ENCODE peak calls at places on chromosomes 6 and 20, in five cellular contexts. Q, K, C, T and U are unnamed samples. For H3K4me1, the result is how much of the 10 kb centered on the place peaks cover.

GRCh38 chr20:2507464-2507863 is 1.3 kb downstream of the ZNF343 start:
- DNase-seq in T (peak), Q (no peak), C (no peak), K (no peak), U (no peak)

GRCh38 chr20:51447765-51448148 is 94.8 kb downstream of the NFATC2 start:
- DNase-seq in Q (no peak), K (no peak), C (no peak), T (no peak), U (no peak)

GRCh38 chr6:82331031-82331773 is 32.4 kb upstream of the TPBG start:
- DNase-seq in C (peak), Q (no peak), T (peak), K (no peak), U (peak)

GRCh38 chr6:161677188-161677587 is 403.3 kb upstream of the AGPAT4 start:
- DNase-seq in K (no peak), Q (no peak), C (no peak), T (no peak), U (no peak)

GRCh38 chr6:131182991-131183425 is 47.7 kb downstream of the AKAP7 start:
- DNase-seq in Q (no peak), T (peak), C (no peak), K (peak), U (peak)

GRCh38 chr6:21348462-21349195 is 244.9 kb upstream of the SOX4 start:
- DNase-seq in K (peak), C (peak), Q (no peak), T (peak), U (peak)

GRCh38 chr6:33696538-33697518 is 14.7 kb downstream of the UQCC2 start:
- DNase-seq in K (peak), C (peak), Q (no peak), T (peak), U (peak)

GRCh38 chr6:135109761-135110160 is 55.1 kb upstream of the HBS1L start:
- DNase-seq in Q (no peak), T (no peak), K (no peak), C (no peak), U (no peak)

GRCh38 chr6:96162711-96163120 is 146.9 kb downstream of the FUT9 start:
- DNase-seq in C (peak), T (no peak), Q (no peak), K (no peak), U (no peak)

GRCh38 chr20:47262365-47263013 is 94.0 kb downstream of the ZMYND8 start:
- DNase-seq in Q (no peak), T (no peak), C (no peak), K (no peak), U (no peak)

GRCh38 chr6:30612687-30613248 is 4.3 kb downstream of the PPP1R10 start:
- DNase-seq in C (peak), T (peak), Q (no peak), K (no peak), U (peak)

GRCh38 chr20:58825450-58825849 is 25.3 kb downstream of the GNAS-AS1 start:
- DNase-seq in T (no peak), Q (no peak), K (no peak), C (no peak), U (no peak)

GRCh38 chr20:35320396-35321126 is 28.3 kb upstream of the FAM83C start:
- DNase-seq in T (peak), Q (peak), K (no peak), C (peak), U (no peak)

GRCh38 chr20:1817577-1818211 is 77.5 kb upstream of the SIRPA start:
- DNase-seq in T (no peak), Q (no peak), K (no peak), C (no peak), U (no peak)

GRCh38 chr6:20610636-20611200 is 76.5 kb downstream of the CDKAL1 start:
- DNase-seq in C (peak), K (no peak), T (peak), Q (no peak), U (peak)

GRCh38 chr6:64703922-64704321 is 1003.1 kb downstream of the EYS start:
- DNase-seq in K (no peak), C (no peak), T (no peak), Q (no peak), U (no peak)

GRCh38 chr20:22462975-22463914 is 121.1 kb downstream of the FOXA2 start:
- DNase-seq in Q (no peak), T (no peak), C (no peak), K (no peak), U (no peak)

GRCh38 chr6:116251568-116252384 is 2.1 kb downstream of the TSPYL4 start:
- DNase-seq in C (peak), T (peak), Q (no peak), K (peak), U (peak)

GRCh38 chr6:40308533-40309306 is 278.4 kb downstream of the LRFN2 start:
- DNase-seq in C (peak), Q (peak), K (peak), T (peak), U (peak)

GRCh38 chr6:130152908-130153510 is 69.7 kb downstream of the SAMD3 start:
- DNase-seq in T (no peak), C (no peak), Q (no peak), K (no peak), U (no peak)
- H3K4me1 ChIP-seq in T (under half), C (under half), Q (under half), K (under half), U (under half)

GRCh38 chr20:48582361-48582991 is 245.3 kb downstream of the PREX1 start:
- DNase-seq in C (no peak), Q (no peak), T (no peak), K (no peak), U (no peak)

GRCh38 chr20:48581167-48581566 is 246.6 kb downstream of the PREX1 start:
- DNase-seq in Q (no peak), K (no peak), C (no peak), T (no peak), U (no peak)

GRCh38 chr20:48583171-48583570 is 244.6 kb downstream of the PREX1 start:
- DNase-seq in T (no peak), C (no peak), K (no peak), Q (no peak), U (no peak)

GRCh38 chr20:48584391-48585249 is 243.2 kb downstream of the PREX1 start:
- DNase-seq in C (no peak), Q (no peak), T (no peak), K (no peak), U (no peak)

DNA sequence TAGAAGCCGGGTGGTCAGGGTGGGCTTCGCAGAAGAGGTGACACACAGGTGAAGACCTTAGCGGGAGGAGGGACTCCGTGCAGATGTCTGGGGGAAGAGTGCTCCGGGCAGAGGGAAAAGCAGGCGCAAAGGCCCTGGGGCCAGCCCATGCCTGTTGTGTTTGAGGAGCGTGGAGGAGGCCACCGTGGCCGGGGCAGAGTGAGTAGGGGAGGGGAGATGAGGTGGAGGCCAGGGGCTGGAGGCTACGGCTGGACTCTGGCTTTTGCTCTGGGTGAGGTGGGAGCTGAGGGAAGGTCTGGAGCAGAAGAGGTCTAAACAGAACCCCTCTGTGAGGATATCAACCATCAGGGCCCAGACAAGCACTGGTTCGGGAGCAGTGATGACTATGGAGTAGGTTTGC is 244.0 kb downstream of the PREX1 start:
- DNase-seq in K (no peak), C (no peak), T (no peak), Q (no peak), U (no peak)
- H3K9ac ChIP-seq in K (no peak), C (no peak), T (no peak), Q (no peak), U (no peak)

DNA sequence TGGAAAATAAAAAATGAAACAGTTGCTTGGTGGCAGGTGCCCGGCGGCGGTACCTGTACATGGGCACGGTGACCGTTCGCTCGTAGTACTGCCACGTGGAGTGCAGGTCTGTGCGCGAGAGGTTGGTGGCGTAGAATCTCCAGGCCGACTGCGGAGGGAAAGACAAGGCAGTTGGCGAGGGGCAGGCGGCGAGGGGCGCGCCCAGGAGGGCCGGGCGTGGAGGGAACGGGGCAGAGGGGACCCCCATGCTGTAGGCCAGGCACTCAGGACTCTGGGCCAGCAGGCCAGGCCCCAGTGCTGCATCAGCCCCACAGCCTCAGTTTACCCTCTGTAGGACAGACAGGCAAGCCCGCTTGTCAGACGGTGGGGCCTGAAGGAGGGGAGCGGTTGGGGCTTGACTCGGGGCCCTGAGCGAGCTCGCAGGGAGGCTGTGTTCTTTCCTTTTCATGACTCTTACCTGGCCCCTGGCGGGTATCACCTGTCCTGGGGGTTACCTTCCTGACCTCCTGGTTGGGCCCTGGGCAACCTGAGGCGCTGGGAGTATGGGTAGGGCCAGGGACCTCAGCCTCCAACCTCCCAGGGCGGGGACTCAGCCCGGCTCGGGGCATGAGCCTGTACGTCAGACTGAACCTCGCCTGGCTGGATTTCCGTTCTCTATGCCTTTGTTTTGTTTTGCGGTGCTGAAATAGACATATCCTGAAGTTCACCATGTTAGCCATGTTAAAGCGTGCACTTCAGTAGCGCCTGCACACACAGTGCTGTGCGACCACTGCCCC is 38.5 kb downstream of the KCNQ2 start:
- DNase-seq in T (no peak), C (no peak), Q (no peak), K (peak), U (no peak)
- H3K4me3 ChIP-seq in T (no peak), C (no peak), Q (no peak), K (no peak), U (no peak)

GRCh38 chr6:71492668-71493067 is 204.1 kb downstream of the OGFRL1 start:
- DNase-seq in K (no peak), T (no peak), C (no peak), Q (no peak), U (no peak)

GRCh38 chr6:71490876-71491275 is 202.3 kb downstream of the OGFRL1 start:
- DNase-seq in K (no peak), T (no peak), C (no peak), Q (no peak), U (no peak)

GRCh38 chr6:71489736-71490135 is 201.1 kb downstream of the OGFRL1 start:
- DNase-seq in C (peak), T (peak), Q (peak), K (peak), U (peak)

GRCh38 chr6:71488186-71488585 is 199.6 kb downstream of the OGFRL1 start:
- DNase-seq in T (no peak), K (no peak), C (no peak), Q (no peak), U (no peak)

DNA sequence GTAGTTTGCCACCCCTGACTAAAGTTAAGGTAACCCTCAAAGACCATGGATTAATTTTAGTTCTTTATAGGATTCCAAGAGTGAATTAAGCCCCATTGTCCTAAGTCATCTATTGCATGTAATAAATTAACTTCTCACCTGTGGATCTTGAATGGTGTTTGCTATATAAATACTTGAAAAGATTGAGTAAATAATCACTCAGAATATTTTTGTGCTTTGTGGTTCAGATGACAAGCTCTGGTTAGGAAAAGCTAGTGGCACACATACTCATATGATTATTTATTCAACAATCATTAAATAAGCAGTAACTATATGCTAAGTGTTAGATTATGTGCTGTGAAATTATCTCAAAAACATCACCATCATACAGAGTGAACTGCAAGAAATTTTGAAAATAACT is 203.2 kb downstream of the OGFRL1 start:
- DNase-seq in C (no peak), K (no peak), Q (no peak), T (no peak), U (no peak)
- H3K4me1 ChIP-seq in C (under half), K (under half), Q (under half), T (under half), U (under half)

GRCh38 chr6:2876210-2877056 is 26.7 kb downstream of the SERPINB9 start:
- DNase-seq in C (peak), T (peak), K (peak), Q (peak), U (peak)
- H3K9ac ChIP-seq in C (peak), T (no peak), K (peak), Q (peak), U (peak)

DNA sequence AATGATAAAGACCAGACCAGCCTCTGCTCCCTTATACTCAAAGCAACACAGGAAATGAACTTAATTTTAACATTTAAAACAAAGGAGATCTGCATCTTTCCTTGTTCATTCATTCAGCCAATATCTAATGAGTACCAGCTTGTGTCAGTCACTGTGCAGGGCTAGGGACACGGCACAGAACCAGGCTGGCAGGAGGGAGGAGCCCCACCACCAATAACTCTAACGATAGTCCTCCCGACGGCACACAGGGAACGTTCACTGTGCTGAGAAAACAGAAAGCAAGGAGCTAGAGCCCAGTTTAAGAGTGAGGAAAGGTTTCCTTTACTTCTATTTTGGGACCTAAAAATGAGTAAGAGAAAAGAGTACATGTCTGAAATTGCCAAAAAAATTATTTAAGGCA is 9.9 kb downstream of the ETV7 start:
- DNase-seq in T (no peak), K (no peak), Q (no peak), C (no peak), U (no peak)
- H3K4me3 ChIP-seq in T (no peak), K (no peak), Q (no peak), C (no peak), U (no peak)